ENCODE peak calls at places on chromosomes 7 and 10, in seven cellular contexts. H is CD4-positive, alpha-beta T cell; X is psoas muscle; S is CD4-positive, alpha-beta memory T cell; K is left ventricle myocardium inferior; M is mammary epithelial cell; N is brain microvascular endothelial cell. U is an unnamed sample. For H3K27me3, the result is how much of the 10 kb centered on the place peaks cover.

GRCh38 chr10:18472977-18473376 is 178.4 kb downstream of the NSUN6 start:
- DNase-seq in H (no peak), S (no peak), K (no peak), M (no peak), N (no peak), X (no peak), U (no peak)

GRCh38 chr7:139648617-139648932 is 125.1 kb downstream of the CLEC2L start:
- DNase-seq in M (no peak), X (no peak), S (no peak), N (no peak), H (no peak), K (no peak), U (no peak)

GRCh38 chr10:79102056-79102874 is 33.5 kb downstream of the ZMIZ1 start:
- DNase-seq in S (no peak), M (no peak), H (no peak), N (no peak), X (peak), K (peak), U (peak)

GRCh38 chr7:28685660-28686417 is 272.3 kb downstream of the TRIL start:
- DNase-seq in S (no peak), N (peak), K (peak), M (peak), H (no peak), X (peak), U (peak)

GRCh38 chr10:76962851-76963250 is 674.8 kb downstream of the KCNMA1 start:
- DNase-seq in M (no peak), H (no peak), K (no peak), S (no peak), N (no peak), X (no peak), U (no peak)

GRCh38 chr10:78330884-78331283 is 297.2 kb downstream of the RPS24 start:
- DNase-seq in K (no peak), N (no peak), M (no peak), X (no peak), H (no peak), S (no peak), U (no peak)

GRCh38 chr10:133536198-133536597 is 9.0 kb downstream of the CYP2E1 start:
- DNase-seq in K (no peak), X (no peak), M (no peak), S (no peak), N (no peak), H (no peak), U (no peak)

GRCh38 chr10:43071881-43072650 is 4.8 kb upstream of the RET start:
- DNase-seq in K (no peak), H (no peak), M (no peak), S (no peak), N (no peak), X (no peak), U (no peak)

GRCh38 chr7:69811682-69812344 is 213.5 kb downstream of the AUTS2 start:
- DNase-seq in X (no peak), S (no peak), M (no peak), K (no peak), H (no peak), N (no peak), U (no peak)
- H3K27me3 ChIP-seq in X (under half), S (under half), M (under half), K (under half), H (under half), N (under half), U (under half)

DNA sequence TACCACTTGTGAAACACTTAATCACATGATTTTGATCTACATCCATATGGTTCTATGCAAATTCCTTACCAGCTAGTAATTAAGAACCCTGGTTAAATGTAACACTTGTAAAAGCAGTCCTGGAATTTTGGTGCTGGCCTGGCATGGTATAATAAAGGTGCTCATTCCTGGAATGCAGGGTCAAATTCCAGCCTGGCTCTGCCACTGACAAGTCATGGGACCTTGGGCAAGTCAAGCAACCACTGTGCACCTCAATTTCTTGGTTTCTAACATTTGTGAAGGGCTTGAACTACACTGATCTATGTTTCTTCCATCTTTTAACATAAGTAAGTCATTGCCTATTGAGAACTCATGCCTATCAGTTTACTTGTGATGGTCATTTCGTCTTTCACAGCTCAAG is 91.9 kb upstream of the PIK3CG start:
- DNase-seq in X (no peak), H (no peak), M (no peak), S (no peak), K (no peak), N (no peak), U (no peak)
- H3K27ac ChIP-seq in X (no peak), H (no peak), M (no peak), S (no peak), K (no peak), N (peak), U (no peak)

GRCh38 chr7:128040205-128040604 is 9.0 kb upstream of the LRRC4 start:
- DNase-seq in M (no peak), H (no peak), S (no peak), K (no peak), N (no peak), X (no peak), U (no peak)
- H3K27me3 ChIP-seq in M (under half), H (under half), S (under half), K (under half), N (under half), X (under half), U (under half)

DNA sequence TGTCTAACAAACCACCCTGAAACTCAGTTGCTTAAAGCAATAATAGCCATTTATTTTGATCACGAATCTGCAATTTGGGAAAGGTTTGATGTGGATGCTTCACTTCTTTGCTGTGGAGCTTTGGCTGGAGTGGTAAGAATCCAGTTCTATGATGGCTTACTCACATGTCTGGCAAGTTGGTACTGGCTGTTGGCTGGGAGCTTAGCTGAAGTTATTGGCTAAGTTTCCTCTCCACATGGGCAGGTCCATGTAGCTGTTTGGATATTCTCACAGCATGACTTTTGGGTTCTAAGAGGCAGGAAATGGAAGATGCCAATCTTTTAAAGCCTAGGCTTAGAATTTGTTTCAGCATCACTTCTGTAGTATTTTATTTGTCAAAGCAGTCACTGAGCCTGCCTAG is 277.6 kb upstream of the NRP1 start:
- DNase-seq in M (peak), S (no peak), X (no peak), N (peak), H (no peak), K (no peak), U (no peak)
- H3K27ac ChIP-seq in M (no peak), S (no peak), X (peak), N (peak), H (no peak), K (peak), U (peak)

GRCh38 chr10:86486856-86487255 is 34.7 kb downstream of the WAPL start:
- DNase-seq in S (no peak), M (no peak), X (no peak), H (no peak), K (no peak), N (no peak), U (no peak)

GRCh38 chr10:86489960-86490612 is 31.5 kb downstream of the WAPL start:
- DNase-seq in S (no peak), K (no peak), X (no peak), H (no peak), M (no peak), N (no peak), U (no peak)

GRCh38 chr10:86483664-86484063 is 37.9 kb downstream of the WAPL start:
- DNase-seq in H (no peak), X (no peak), N (no peak), K (no peak), M (no peak), S (no peak), U (no peak)

GRCh38 chr10:86489071-86489810 is 32.4 kb downstream of the WAPL start:
- DNase-seq in X (no peak), H (no peak), S (no peak), K (no peak), N (no peak), M (no peak), U (no peak)
- H3K27me3 ChIP-seq in X (under half), H (under half), S (under half), K (under half), N (under half), M (under half), U (under half)

U was measured in tibial artery.